ENCODE peak calls at places on chromosome 15, in seven cellular contexts. H is KBM-7; Y is occipital lobe; M is glutamatergic neuron; F is Calu3; Z is HuH-7; D is stimulated activated CD8-positive, alpha-beta memory T cell treated with anti-CD3 and anti-CD28 coated beads, Interleukin-15, amount 100 ng/mL, for 4 hours. W is an unnamed sample.
A peak's percentile ranks its signal among the peaks of the same experiment; 100 is the strongest.

GRCh38 chr15:34644061-34644460 is 60.6 kb upstream of the GOLGA8B start:
- DNase-seq in H (no peak), Z (no peak), Y (no peak), F (no peak), M (no peak), D (no peak), W (no peak)

GRCh38 chr15:80846416-80846815 is 67.2 kb downstream of the CEMIP start:
- DNase-seq in H (no peak), D (no peak), F (no peak), Y (no peak), M (no peak), Z (no peak), W (no peak)

GRCh38 chr15:41893422-41894250 is at the start of gene SPTBN5:
- DNase-seq in Z (no peak), Y (no peak), D (no peak), F (peak; percentile 13), M (no peak), H (no peak), W (no peak)

GRCh38 chr15:41622901-41623300 is 37.3 kb upstream of the MGA start:
- DNase-seq in Z (no peak), F (no peak), M (no peak), Y (no peak), D (no peak), H (no peak), W (no peak)

GRCh38 chr15:35728176-35728938 is 182.4 kb upstream of the DPH6 start:
- DNase-seq in F (peak; percentile 1), Z (peak; percentile 35), H (no peak), M (no peak), D (no peak), Y (no peak), W (no peak)

GRCh38 chr15:28125673-28126651 is 26.8 kb upstream of the OCA2 start:
- DNase-seq in F (no peak), Z (peak; percentile 55), D (no peak), Y (no peak), H (peak; percentile 58), M (no peak), W (no peak)

GRCh38 chr15:67708500-67708899 is 116.8 kb upstream of the SKOR1 start:
- DNase-seq in Z (no peak), F (no peak), D (no peak), M (no peak), H (no peak), Y (no peak), W (no peak)

GRCh38 chr15:83064859-83065258 is 2.2 kb downstream of the BTBD1 start:
- DNase-seq in D (no peak), M (no peak), Z (no peak), Y (no peak), F (no peak), H (peak; percentile 71), W (no peak)

GRCh38 chr15:74196175-74196574 is 6.4 kb downstream of the STRA6 start:
- DNase-seq in F (peak; percentile 87), H (no peak), Y (no peak), D (no peak), Z (no peak), M (no peak), W (no peak)

GRCh38 chr15:35630985-35631384 is 85.0 kb upstream of the DPH6 start:
- DNase-seq in F (no peak), Z (no peak), M (no peak), Y (no peak), D (no peak), H (no peak), W (no peak)

GRCh38 chr15:90553248-90553745 is 23.6 kb downstream of the CRTC3 start:
- DNase-seq in M (no peak), D (no peak), Z (no peak), H (no peak), Y (no peak), F (no peak), W (no peak)

GRCh38 chr15:100093211-100094126 is 248.3 kb downstream of the ADAMTS17 start:
- DNase-seq in H (no peak), D (no peak), F (no peak), Y (no peak), Z (no peak), M (no peak), W (no peak)

GRCh38 chr15:99249270-99249817 is at the start of gene TTC23:
- DNase-seq in D (no peak), H (no peak), F (peak; percentile 35), Z (peak; percentile 63), Y (peak; percentile 11), M (no peak), W (no peak)

GRCh38 chr15:75809986-75810750 is 33.1 kb upstream of the UBE2Q2 start:
- DNase-seq in Z (peak; percentile 63), M (no peak), H (peak; percentile 66), F (peak; percentile 60), D (no peak), Y (no peak), W (no peak)

GRCh38 chr15:65785151-65785550 is 6.9 kb downstream of the DENND4A start:
- DNase-seq in Y (no peak), F (no peak), D (no peak), H (no peak), Z (no peak), M (no peak), W (no peak)

GRCh38 chr15:70053703-70054229 is 44.0 kb downstream of the TLE3 start:
- DNase-seq in Z (no peak), Y (no peak), H (no peak), F (no peak), M (no peak), D (no peak), W (no peak)